ENCODE peak calls at places on chromosomes 16 and 17, in nine cellular contexts. One of them, this sample, is unnamed.

GRCh38 chr17:70875729-70876344 is 706.5 kb downstream of the KCNJ2 start:
- DNase-seq in keratinocyte: no peak
- DNase-seq in stimulated activated CD8-positive, alpha-beta memory T cell treated with anti-CD3 and anti-CD28 coated beads, Interleukin-4, amount 100 ng/mL, for 1 hour: no peak
- DNase-seq in RCC 7860: no peak
- DNase-seq in GM10248: no peak
- DNase-seq in activated CD4-positive, CD25-positive, alpha-beta regulatory T cell: no peak
- DNase-seq in AML-193: no peak
- DNase-seq in transverse colon: no peak
- DNase-seq in dermis blood vessel endothelial cell: no peak
- DNase-seq in this sample: no peak

GRCh38 chr16:71895679-71896385 is 501 bp downstream of the IST1 start:
- DNase-seq in keratinocyte: no peak
- DNase-seq in stimulated activated CD8-positive, alpha-beta memory T cell treated with anti-CD3 and anti-CD28 coated beads, Interleukin-4, amount 100 ng/mL, for 1 hour: no peak
- DNase-seq in RCC 7860: no peak
- DNase-seq in GM10248: peak
- DNase-seq in activated CD4-positive, CD25-positive, alpha-beta regulatory T cell: peak
- DNase-seq in AML-193: no peak
- DNase-seq in transverse colon: peak
- DNase-seq in dermis blood vessel endothelial cell: peak
- DNase-seq in this sample: peak

GRCh38 chr16:73015612-73016487 is 32.1 kb downstream of the ZFHX3 start:
- DNase-seq in keratinocyte: peak
- DNase-seq in stimulated activated CD8-positive, alpha-beta memory T cell treated with anti-CD3 and anti-CD28 coated beads, Interleukin-4, amount 100 ng/mL, for 1 hour: no peak
- DNase-seq in RCC 7860: peak
- DNase-seq in GM10248: peak
- DNase-seq in activated CD4-positive, CD25-positive, alpha-beta regulatory T cell: no peak
- DNase-seq in AML-193: peak
- DNase-seq in transverse colon: peak
- DNase-seq in dermis blood vessel endothelial cell: no peak
- DNase-seq in this sample: no peak

GRCh38 chr16:48487287-48487686 is 102.1 kb upstream of the SIAH1 start:
- DNase-seq in keratinocyte: no peak
- DNase-seq in stimulated activated CD8-positive, alpha-beta memory T cell treated with anti-CD3 and anti-CD28 coated beads, Interleukin-4, amount 100 ng/mL, for 1 hour: no peak
- DNase-seq in RCC 7860: no peak
- DNase-seq in GM10248: no peak
- DNase-seq in activated CD4-positive, CD25-positive, alpha-beta regulatory T cell: no peak
- DNase-seq in AML-193: no peak
- DNase-seq in transverse colon: no peak
- DNase-seq in dermis blood vessel endothelial cell: no peak
- DNase-seq in this sample: no peak

GRCh38 chr17:73957564-73957963 is 245.9 kb upstream of the RPL38 start:
- DNase-seq in keratinocyte: no peak
- DNase-seq in stimulated activated CD8-positive, alpha-beta memory T cell treated with anti-CD3 and anti-CD28 coated beads, Interleukin-4, amount 100 ng/mL, for 1 hour: no peak
- DNase-seq in RCC 7860: no peak
- DNase-seq in GM10248: no peak
- DNase-seq in activated CD4-positive, CD25-positive, alpha-beta regulatory T cell: no peak
- DNase-seq in AML-193: no peak
- DNase-seq in transverse colon: peak
- DNase-seq in dermis blood vessel endothelial cell: no peak
- DNase-seq in this sample: peak

GRCh38 chr16:23362460-23363317 is 60.6 kb downstream of the SCNN1B start:
- DNase-seq in keratinocyte: no peak
- DNase-seq in stimulated activated CD8-positive, alpha-beta memory T cell treated with anti-CD3 and anti-CD28 coated beads, Interleukin-4, amount 100 ng/mL, for 1 hour: no peak
- DNase-seq in RCC 7860: no peak
- DNase-seq in GM10248: no peak
- DNase-seq in activated CD4-positive, CD25-positive, alpha-beta regulatory T cell: no peak
- DNase-seq in AML-193: no peak
- DNase-seq in transverse colon: peak
- DNase-seq in dermis blood vessel endothelial cell: peak
- DNase-seq in this sample: no peak

GRCh38 chr17:40705567-40705966 is 2.0 kb upstream of the KRT24 start:
- DNase-seq in keratinocyte: no peak
- DNase-seq in stimulated activated CD8-positive, alpha-beta memory T cell treated with anti-CD3 and anti-CD28 coated beads, Interleukin-4, amount 100 ng/mL, for 1 hour: no peak
- DNase-seq in RCC 7860: no peak
- DNase-seq in GM10248: no peak
- DNase-seq in activated CD4-positive, CD25-positive, alpha-beta regulatory T cell: no peak
- DNase-seq in AML-193: no peak
- DNase-seq in transverse colon: no peak
- DNase-seq in dermis blood vessel endothelial cell: no peak
- DNase-seq in this sample: no peak

GRCh38 chr17:21211825-21212479 is 2.0 kb downstream of the TMEM11 start:
- DNase-seq in keratinocyte: no peak
- DNase-seq in stimulated activated CD8-positive, alpha-beta memory T cell treated with anti-CD3 and anti-CD28 coated beads, Interleukin-4, amount 100 ng/mL, for 1 hour: no peak
- DNase-seq in RCC 7860: no peak
- DNase-seq in GM10248: no peak
- DNase-seq in activated CD4-positive, CD25-positive, alpha-beta regulatory T cell: no peak
- DNase-seq in AML-193: no peak
- DNase-seq in transverse colon: peak
- DNase-seq in dermis blood vessel endothelial cell: no peak
- DNase-seq in this sample: no peak

GRCh38 chr17:71237903-71238538 is 882.8 kb upstream of the SOX9 start:
- DNase-seq in keratinocyte: peak
- DNase-seq in stimulated activated CD8-positive, alpha-beta memory T cell treated with anti-CD3 and anti-CD28 coated beads, Interleukin-4, amount 100 ng/mL, for 1 hour: no peak
- DNase-seq in RCC 7860: peak
- DNase-seq in GM10248: no peak
- DNase-seq in activated CD4-positive, CD25-positive, alpha-beta regulatory T cell: no peak
- DNase-seq in AML-193: no peak
- DNase-seq in transverse colon: no peak
- DNase-seq in dermis blood vessel endothelial cell: no peak
- DNase-seq in this sample: peak

GRCh38 chr16:46949216-46949892 is 24.1 kb downstream of the DNAJA2 start:
- DNase-seq in keratinocyte: no peak
- DNase-seq in stimulated activated CD8-positive, alpha-beta memory T cell treated with anti-CD3 and anti-CD28 coated beads, Interleukin-4, amount 100 ng/mL, for 1 hour: no peak
- DNase-seq in RCC 7860: no peak
- DNase-seq in GM10248: no peak
- DNase-seq in activated CD4-positive, CD25-positive, alpha-beta regulatory T cell: no peak
- DNase-seq in AML-193: no peak
- DNase-seq in transverse colon: no peak
- DNase-seq in dermis blood vessel endothelial cell: peak
- DNase-seq in this sample: no peak

GRCh38 chr17:28545141-28545503 is 7.3 kb downstream of the UNC119 start:
- DNase-seq in keratinocyte: no peak
- DNase-seq in stimulated activated CD8-positive, alpha-beta memory T cell treated with anti-CD3 and anti-CD28 coated beads, Interleukin-4, amount 100 ng/mL, for 1 hour: no peak
- DNase-seq in RCC 7860: no peak
- DNase-seq in GM10248: no peak
- DNase-seq in activated CD4-positive, CD25-positive, alpha-beta regulatory T cell: no peak
- DNase-seq in AML-193: no peak
- DNase-seq in transverse colon: no peak
- DNase-seq in dermis blood vessel endothelial cell: no peak
- DNase-seq in this sample: no peak

GRCh38 chr17:32264140-32264799 is 1.4 kb upstream of the RHBDL3 start:
- DNase-seq in keratinocyte: no peak
- DNase-seq in stimulated activated CD8-positive, alpha-beta memory T cell treated with anti-CD3 and anti-CD28 coated beads, Interleukin-4, amount 100 ng/mL, for 1 hour: no peak
- DNase-seq in RCC 7860: no peak
- DNase-seq in GM10248: no peak
- DNase-seq in activated CD4-positive, CD25-positive, alpha-beta regulatory T cell: no peak
- DNase-seq in AML-193: no peak
- DNase-seq in transverse colon: no peak
- DNase-seq in dermis blood vessel endothelial cell: peak
- DNase-seq in this sample: no peak

GRCh38 chr17:77602883-77603640 is 355.4 kb upstream of the TNRC6C start:
- DNase-seq in keratinocyte: no peak
- DNase-seq in stimulated activated CD8-positive, alpha-beta memory T cell treated with anti-CD3 and anti-CD28 coated beads, Interleukin-4, amount 100 ng/mL, for 1 hour: no peak
- DNase-seq in RCC 7860: no peak
- DNase-seq in GM10248: no peak
- DNase-seq in activated CD4-positive, CD25-positive, alpha-beta regulatory T cell: no peak
- DNase-seq in AML-193: no peak
- DNase-seq in transverse colon: no peak
- DNase-seq in dermis blood vessel endothelial cell: no peak
- DNase-seq in this sample: no peak

GRCh38 chr17:17401271-17401781 is 75.5 kb upstream of the MED9 start:
- DNase-seq in keratinocyte: no peak
- DNase-seq in stimulated activated CD8-positive, alpha-beta memory T cell treated with anti-CD3 and anti-CD28 coated beads, Interleukin-4, amount 100 ng/mL, for 1 hour: no peak
- DNase-seq in RCC 7860: peak
- DNase-seq in GM10248: no peak
- DNase-seq in activated CD4-positive, CD25-positive, alpha-beta regulatory T cell: no peak
- DNase-seq in AML-193: no peak
- DNase-seq in transverse colon: no peak
- DNase-seq in dermis blood vessel endothelial cell: peak
- DNase-seq in this sample: peak

GRCh38 chr16:89341697-89342694 is 124.5 kb downstream of the ZNF778 start:
- DNase-seq in keratinocyte: no peak
- DNase-seq in stimulated activated CD8-positive, alpha-beta memory T cell treated with anti-CD3 and anti-CD28 coated beads, Interleukin-4, amount 100 ng/mL, for 1 hour: no peak
- DNase-seq in RCC 7860: no peak
- DNase-seq in GM10248: no peak
- DNase-seq in activated CD4-positive, CD25-positive, alpha-beta regulatory T cell: no peak
- DNase-seq in AML-193: no peak
- DNase-seq in transverse colon: no peak
- DNase-seq in dermis blood vessel endothelial cell: no peak
- DNase-seq in this sample: no peak

GRCh38 chr16:24977673-24978065 is 37.5 kb downstream of the ARHGAP17 start:
- DNase-seq in keratinocyte: no peak
- DNase-seq in stimulated activated CD8-positive, alpha-beta memory T cell treated with anti-CD3 and anti-CD28 coated beads, Interleukin-4, amount 100 ng/mL, for 1 hour: no peak
- DNase-seq in RCC 7860: no peak
- DNase-seq in GM10248: no peak
- DNase-seq in activated CD4-positive, CD25-positive, alpha-beta regulatory T cell: no peak
- DNase-seq in AML-193: no peak
- DNase-seq in transverse colon: no peak
- DNase-seq in dermis blood vessel endothelial cell: peak
- DNase-seq in this sample: no peak

GRCh38 chr16:2860826-2861567 is 3.0 kb upstream of the PRSS22 start:
- DNase-seq in keratinocyte: no peak
- DNase-seq in stimulated activated CD8-positive, alpha-beta memory T cell treated with anti-CD3 and anti-CD28 coated beads, Interleukin-4, amount 100 ng/mL, for 1 hour: no peak
- DNase-seq in RCC 7860: peak
- DNase-seq in GM10248: no peak
- DNase-seq in activated CD4-positive, CD25-positive, alpha-beta regulatory T cell: no peak
- DNase-seq in AML-193: peak
- DNase-seq in transverse colon: no peak
- DNase-seq in dermis blood vessel endothelial cell: peak
- DNase-seq in this sample: no peak

GRCh38 chr17:57902800-57903759 is 52.1 kb downstream of the CUEDC1 start:
- DNase-seq in keratinocyte: peak
- DNase-seq in stimulated activated CD8-positive, alpha-beta memory T cell treated with anti-CD3 and anti-CD28 coated beads, Interleukin-4, amount 100 ng/mL, for 1 hour: no peak
- DNase-seq in RCC 7860: peak
- DNase-seq in GM10248: peak
- DNase-seq in activated CD4-positive, CD25-positive, alpha-beta regulatory T cell: no peak
- DNase-seq in AML-193: peak
- DNase-seq in transverse colon: peak
- DNase-seq in dermis blood vessel endothelial cell: peak
- DNase-seq in this sample: peak

GRCh38 chr16:23516366-23517137 is 6.3 kb upstream of the GGA2 start:
- DNase-seq in keratinocyte: no peak
- DNase-seq in stimulated activated CD8-positive, alpha-beta memory T cell treated with anti-CD3 and anti-CD28 coated beads, Interleukin-4, amount 100 ng/mL, for 1 hour: no peak
- DNase-seq in RCC 7860: no peak
- DNase-seq in GM10248: no peak
- DNase-seq in activated CD4-positive, CD25-positive, alpha-beta regulatory T cell: no peak
- DNase-seq in AML-193: peak
- DNase-seq in transverse colon: no peak
- DNase-seq in dermis blood vessel endothelial cell: no peak
- DNase-seq in this sample: no peak

GRCh38 chr17:64039106-64039400 is 18.6 kb upstream of the ICAM2 start:
- DNase-seq in keratinocyte: no peak
- DNase-seq in stimulated activated CD8-positive, alpha-beta memory T cell treated with anti-CD3 and anti-CD28 coated beads, Interleukin-4, amount 100 ng/mL, for 1 hour: no peak
- DNase-seq in RCC 7860: no peak
- DNase-seq in GM10248: no peak
- DNase-seq in activated CD4-positive, CD25-positive, alpha-beta regulatory T cell: no peak
- DNase-seq in AML-193: no peak
- DNase-seq in transverse colon: no peak
- DNase-seq in dermis blood vessel endothelial cell: no peak
- DNase-seq in this sample: no peak

GRCh38 chr17:5561736-5562135 is 22.6 kb downstream of the NLRP1 start:
- DNase-seq in keratinocyte: no peak
- DNase-seq in stimulated activated CD8-positive, alpha-beta memory T cell treated with anti-CD3 and anti-CD28 coated beads, Interleukin-4, amount 100 ng/mL, for 1 hour: no peak
- DNase-seq in RCC 7860: no peak
- DNase-seq in GM10248: peak
- DNase-seq in activated CD4-positive, CD25-positive, alpha-beta regulatory T cell: no peak
- DNase-seq in AML-193: no peak
- DNase-seq in transverse colon: no peak
- DNase-seq in dermis blood vessel endothelial cell: no peak
- DNase-seq in this sample: no peak

GRCh38 chr17:1029196-1029911 is 32.4 kb downstream of the TIMM22 start:
- DNase-seq in keratinocyte: no peak
- DNase-seq in stimulated activated CD8-positive, alpha-beta memory T cell treated with anti-CD3 and anti-CD28 coated beads, Interleukin-4, amount 100 ng/mL, for 1 hour: no peak
- DNase-seq in RCC 7860: no peak
- DNase-seq in GM10248: no peak
- DNase-seq in activated CD4-positive, CD25-positive, alpha-beta regulatory T cell: no peak
- DNase-seq in AML-193: no peak
- DNase-seq in transverse colon: peak
- DNase-seq in dermis blood vessel endothelial cell: peak
- DNase-seq in this sample: no peak

GRCh38 chr16:74797414-74797813 is 22.8 kb upstream of the FA2H start:
- DNase-seq in keratinocyte: no peak
- DNase-seq in stimulated activated CD8-positive, alpha-beta memory T cell treated with anti-CD3 and anti-CD28 coated beads, Interleukin-4, amount 100 ng/mL, for 1 hour: no peak
- DNase-seq in RCC 7860: no peak
- DNase-seq in GM10248: no peak
- DNase-seq in activated CD4-positive, CD25-positive, alpha-beta regulatory T cell: no peak
- DNase-seq in AML-193: no peak
- DNase-seq in transverse colon: no peak
- DNase-seq in dermis blood vessel endothelial cell: no peak
- DNase-seq in this sample: no peak

GRCh38 chr17:50511058-50511457 is 2.8 kb downstream of the MYCBPAP start:
- DNase-seq in keratinocyte: no peak
- DNase-seq in stimulated activated CD8-positive, alpha-beta memory T cell treated with anti-CD3 and anti-CD28 coated beads, Interleukin-4, amount 100 ng/mL, for 1 hour: no peak
- DNase-seq in RCC 7860: no peak
- DNase-seq in GM10248: peak
- DNase-seq in activated CD4-positive, CD25-positive, alpha-beta regulatory T cell: peak
- DNase-seq in AML-193: no peak
- DNase-seq in transverse colon: no peak
- DNase-seq in dermis blood vessel endothelial cell: no peak
- DNase-seq in this sample: no peak

GRCh38 chr16:88688013-88688778 is 1.9 kb upstream of the SNAI3 start:
- DNase-seq in keratinocyte: no peak
- DNase-seq in stimulated activated CD8-positive, alpha-beta memory T cell treated with anti-CD3 and anti-CD28 coated beads, Interleukin-4, amount 100 ng/mL, for 1 hour: no peak
- DNase-seq in RCC 7860: no peak
- DNase-seq in GM10248: no peak
- DNase-seq in activated CD4-positive, CD25-positive, alpha-beta regulatory T cell: no peak
- DNase-seq in AML-193: no peak
- DNase-seq in transverse colon: peak
- DNase-seq in dermis blood vessel endothelial cell: no peak
- DNase-seq in this sample: peak

GRCh38 chr17:69111794-69112193 is 29.9 kb downstream of the ABCA6 start:
- DNase-seq in keratinocyte: no peak
- DNase-seq in stimulated activated CD8-positive, alpha-beta memory T cell treated with anti-CD3 and anti-CD28 coated beads, Interleukin-4, amount 100 ng/mL, for 1 hour: no peak
- DNase-seq in RCC 7860: no peak
- DNase-seq in GM10248: no peak
- DNase-seq in activated CD4-positive, CD25-positive, alpha-beta regulatory T cell: no peak
- DNase-seq in AML-193: no peak
- DNase-seq in transverse colon: no peak
- DNase-seq in dermis blood vessel endothelial cell: peak
- DNase-seq in this sample: no peak

GRCh38 chr17:15039366-15039765 is 225.8 kb downstream of the PMP22 start:
- DNase-seq in keratinocyte: peak
- DNase-seq in stimulated activated CD8-positive, alpha-beta memory T cell treated with anti-CD3 and anti-CD28 coated beads, Interleukin-4, amount 100 ng/mL, for 1 hour: no peak
- DNase-seq in RCC 7860: no peak
- DNase-seq in GM10248: no peak
- DNase-seq in activated CD4-positive, CD25-positive, alpha-beta regulatory T cell: no peak
- DNase-seq in AML-193: no peak
- DNase-seq in transverse colon: no peak
- DNase-seq in dermis blood vessel endothelial cell: no peak
- DNase-seq in this sample: no peak

GRCh38 chr16:676565-677297 is 1.3 kb downstream of the RHBDL1 start:
- DNase-seq in keratinocyte: peak
- DNase-seq in stimulated activated CD8-positive, alpha-beta memory T cell treated with anti-CD3 and anti-CD28 coated beads, Interleukin-4, amount 100 ng/mL, for 1 hour: no peak
- DNase-seq in RCC 7860: no peak
- DNase-seq in GM10248: no peak
- DNase-seq in activated CD4-positive, CD25-positive, alpha-beta regulatory T cell: no peak
- DNase-seq in AML-193: no peak
- DNase-seq in transverse colon: peak
- DNase-seq in dermis blood vessel endothelial cell: no peak
- DNase-seq in this sample: no peak

GRCh38 chr17:60170835-60171752 is 21.3 kb downstream of the CA4 start:
- DNase-seq in keratinocyte: no peak
- DNase-seq in stimulated activated CD8-positive, alpha-beta memory T cell treated with anti-CD3 and anti-CD28 coated beads, Interleukin-4, amount 100 ng/mL, for 1 hour: no peak
- DNase-seq in RCC 7860: no peak
- DNase-seq in GM10248: no peak
- DNase-seq in activated CD4-positive, CD25-positive, alpha-beta regulatory T cell: no peak
- DNase-seq in AML-193: no peak
- DNase-seq in transverse colon: no peak
- DNase-seq in dermis blood vessel endothelial cell: peak
- DNase-seq in this sample: no peak

GRCh38 chr16:68072038-68072695 is 13.0 kb upstream of the NFATC3 start:
- DNase-seq in keratinocyte: peak
- DNase-seq in stimulated activated CD8-positive, alpha-beta memory T cell treated with anti-CD3 and anti-CD28 coated beads, Interleukin-4, amount 100 ng/mL, for 1 hour: no peak
- DNase-seq in RCC 7860: no peak
- DNase-seq in GM10248: no peak
- DNase-seq in activated CD4-positive, CD25-positive, alpha-beta regulatory T cell: no peak
- DNase-seq in AML-193: no peak
- DNase-seq in transverse colon: peak
- DNase-seq in dermis blood vessel endothelial cell: no peak
- DNase-seq in this sample: no peak

GRCh38 chr17:69246726-69247375 is 18.2 kb upstream of the ABCA10 start:
- DNase-seq in keratinocyte: peak
- DNase-seq in stimulated activated CD8-positive, alpha-beta memory T cell treated with anti-CD3 and anti-CD28 coated beads, Interleukin-4, amount 100 ng/mL, for 1 hour: no peak
- DNase-seq in RCC 7860: peak
- DNase-seq in GM10248: peak
- DNase-seq in activated CD4-positive, CD25-positive, alpha-beta regulatory T cell: no peak
- DNase-seq in AML-193: peak
- DNase-seq in transverse colon: no peak
- DNase-seq in dermis blood vessel endothelial cell: peak
- DNase-seq in this sample: peak